ENCODE peak calls at places on chromosome 14, in seven cellular contexts. U is mesendoderm, O is H9, F is IMR-90, E is neuronal stem cell, D is trophoblast cell, H is mesenchymal stem cell. K is an unnamed sample.

GRCh38 chr14:87840906-87841305 is 152.1 kb downstream of the GALC start:
- DNase-seq in U (no peak), O (no peak), F (no peak), E (no peak), D (no peak), H (no peak), K (no peak)

GRCh38 chr14:101492716-101493115 is 68.6 kb upstream of the DIO3 start:
- DNase-seq in U (no peak), O (peak; percentile 21), F (no peak), E (no peak), D (no peak), H (no peak), K (no peak)

GRCh38 chr14:93079321-93079720 is 36.4 kb downstream of the ITPK1 start:
- DNase-seq in U (no peak), O (no peak), F (no peak), E (no peak), D (no peak), H (no peak), K (no peak)

GRCh38 chr14:42664185-42664584 is 1057.5 kb downstream of the LRFN5 start:
- DNase-seq in U (peak; percentile 27), O (no peak), F (no peak), E (no peak), D (no peak), H (no peak), K (no peak)

GRCh38 chr14:73758392-73759182 is 44.4 kb upstream of the PNMA1 start:
- DNase-seq in U (peak; percentile 91), O (peak; percentile 89), F (peak; percentile 65), E (no peak), D (peak; percentile 71), H (peak; percentile 75), K (peak; percentile 90)

GRCh38 chr14:69039287-69039628 is 60.2 kb upstream of the ACTN1 start:
- DNase-seq in U (peak; percentile 91), O (no peak), F (peak; percentile 76), E (no peak), D (peak; percentile 35), H (peak; percentile 81), K (no peak)

GRCh38 chr14:75156111-75156510 is 20.3 kb downstream of the TMED10 start:
- DNase-seq in U (no peak), O (no peak), F (no peak), E (no peak), D (no peak), H (no peak), K (no peak)

GRCh38 chr14:93906341-93907329 is 20.5 kb upstream of the FAM181A start:
- DNase-seq in U (peak; percentile 88), O (peak; percentile 86), F (peak; percentile 17), E (peak; percentile 57), D (peak; percentile 62), H (peak; percentile 4), K (peak; percentile 47)

GRCh38 chr14:71555654-71556559 is 376.3 kb upstream of the RGS6 start:
- DNase-seq in U (no peak), O (no peak), F (peak; percentile 43), E (no peak), D (no peak), H (peak; percentile 49), K (no peak)

GRCh38 chr14:76201162-76201561 is 49.4 kb downstream of the GPATCH2L start:
- DNase-seq in U (no peak), O (no peak), F (peak; percentile 98), E (no peak), D (no peak), H (peak; percentile 79), K (no peak)

GRCh38 chr14:30292591-30292990 is 266.4 kb upstream of the G2E3 start:
- DNase-seq in U (peak; percentile 24), O (no peak), F (no peak), E (no peak), D (peak; percentile 54), H (no peak), K (no peak)

GRCh38 chr14:58078068-58078467 is 73.9 kb downstream of the ARMH4 start:
- DNase-seq in U (peak; percentile 51), O (no peak), F (peak; percentile 84), E (no peak), D (no peak), H (peak; percentile 74), K (no peak)

GRCh38 chr14:103905861-103906456 is 22.3 kb upstream of the TDRD9 start:
- DNase-seq in U (peak; percentile 48), O (peak; percentile 76), F (no peak), E (no peak), D (no peak), H (no peak), K (peak; percentile 72)

GRCh38 chr14:104804481-104805325 is 3.8 kb downstream of the ZBTB42 start:
- DNase-seq in U (no peak), O (no peak), F (no peak), E (no peak), D (no peak), H (no peak), K (no peak)

GRCh38 chr14:101228949-101229541 is 325.5 kb upstream of the RTL1 start:
- DNase-seq in U (peak; percentile 33), O (peak; percentile 24), F (no peak), E (no peak), D (no peak), H (no peak), K (no peak)

GRCh38 chr14:68516235-68516634 is 276.6 kb downstream of the ZFP36L1 start:
- DNase-seq in U (no peak), O (no peak), F (no peak), E (no peak), D (no peak), H (no peak), K (no peak)

GRCh38 chr14:55170526-55170925 is 20.9 kb downstream of the DLGAP5 start:
- DNase-seq in U (no peak), O (no peak), F (no peak), E (no peak), D (no peak), H (no peak), K (no peak)
- H3K23ac ChIP-seq in U (no peak overlapping the region), O (no peak overlapping the region), F (no peak overlapping the region), E (no peak overlapping the region), D (no peak overlapping the region), H (no peak overlapping the region), K (no peak overlapping the region)

GRCh38 chr14:92033912-92034687 is 5.8 kb downstream of the TRIP11 start:
- DNase-seq in U (no peak), O (no peak), F (no peak), E (no peak), D (no peak), H (no peak), K (no peak)
- H3K23ac ChIP-seq in U (no peak overlapping the region), O (no peak overlapping the region), F (no peak overlapping the region), E (no peak overlapping the region), D (no peak overlapping the region), H (no peak overlapping the region), K (no peak overlapping the region)

DNA sequence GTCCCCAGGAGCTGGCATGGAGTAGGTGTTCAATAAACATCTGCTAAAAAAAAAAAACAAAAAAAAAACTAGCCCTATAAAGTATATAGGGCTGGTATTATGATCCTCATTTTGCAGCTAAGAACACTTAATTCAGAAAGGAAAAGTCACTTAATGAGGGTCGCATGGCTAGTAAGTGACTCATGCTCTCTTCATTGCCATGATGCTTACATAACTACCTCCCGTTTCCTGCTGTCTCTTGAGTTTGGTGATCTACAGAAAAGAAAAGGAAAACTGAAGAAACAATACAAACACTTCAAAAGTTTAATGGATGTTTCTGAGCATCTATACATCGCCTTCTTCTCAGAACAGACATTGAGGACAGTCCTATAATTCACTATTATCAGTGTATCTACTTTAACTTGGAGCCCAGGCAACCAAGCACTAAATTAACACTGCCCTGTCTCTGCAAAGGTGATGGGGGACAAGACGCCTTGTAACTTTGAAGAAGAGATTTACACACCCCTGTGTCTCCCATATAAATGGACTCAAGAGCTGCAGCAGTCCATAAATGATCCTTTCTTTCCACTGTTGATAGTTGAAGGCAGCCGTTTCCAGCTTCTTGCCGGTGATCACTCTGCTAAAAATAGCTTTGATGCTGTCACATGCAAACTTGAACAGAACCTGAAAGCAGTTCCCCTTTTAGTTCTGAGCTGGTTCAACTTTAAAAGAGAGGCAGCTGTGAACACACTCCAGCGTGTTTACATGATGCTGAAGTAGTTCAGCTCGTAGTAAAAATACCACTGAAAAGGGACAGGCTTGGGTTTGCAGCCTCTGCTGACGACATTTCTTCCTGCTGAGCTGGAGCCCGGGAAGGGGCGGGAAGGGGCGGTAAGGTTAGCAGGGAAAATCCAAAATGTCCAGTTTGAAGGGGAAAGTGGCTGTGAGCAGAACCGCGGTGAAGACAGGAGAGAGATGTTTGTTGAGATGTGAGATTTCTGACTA is 113.3 kb downstream of the FOXN3 start:
- DNase-seq in U (peak; percentile 80), O (no peak), F (peak; percentile 95), E (no peak), D (peak; percentile 34), H (peak; percentile 99), K (no peak)
- H3K23ac ChIP-seq in U (no peak overlapping the region), O (no peak overlapping the region), F (peak overlapping the region; percentile 65), E (no peak overlapping the region), D (no peak overlapping the region), H (no peak overlapping the region), K (no peak overlapping the region)

DNA sequence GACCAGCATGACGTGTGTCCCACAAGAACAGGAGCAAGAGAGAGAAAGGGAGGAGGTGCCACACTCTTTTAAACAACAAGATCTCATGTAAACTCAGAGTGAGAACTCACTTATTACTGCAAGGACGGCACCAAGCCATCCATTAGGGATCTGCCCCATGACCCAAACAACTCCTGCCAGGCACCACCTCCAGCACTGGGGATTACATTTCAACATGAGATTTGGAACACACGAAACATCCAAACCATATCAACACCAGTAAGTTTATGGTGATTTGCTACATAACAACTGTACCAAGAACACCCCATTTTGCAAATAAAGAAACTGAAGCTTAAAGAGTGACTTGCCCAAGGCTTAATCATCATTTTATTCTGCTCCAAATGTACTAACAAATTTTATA is 23.7 kb upstream of the OR6J1 start:
- DNase-seq in U (no peak), O (no peak), F (no peak), E (no peak), D (no peak), H (no peak), K (no peak)
- H3K23ac ChIP-seq in U (no peak overlapping the region), O (no peak overlapping the region), F (no peak overlapping the region), E (no peak overlapping the region), D (no peak overlapping the region), H (no peak overlapping the region), K (no peak overlapping the region)

DNA sequence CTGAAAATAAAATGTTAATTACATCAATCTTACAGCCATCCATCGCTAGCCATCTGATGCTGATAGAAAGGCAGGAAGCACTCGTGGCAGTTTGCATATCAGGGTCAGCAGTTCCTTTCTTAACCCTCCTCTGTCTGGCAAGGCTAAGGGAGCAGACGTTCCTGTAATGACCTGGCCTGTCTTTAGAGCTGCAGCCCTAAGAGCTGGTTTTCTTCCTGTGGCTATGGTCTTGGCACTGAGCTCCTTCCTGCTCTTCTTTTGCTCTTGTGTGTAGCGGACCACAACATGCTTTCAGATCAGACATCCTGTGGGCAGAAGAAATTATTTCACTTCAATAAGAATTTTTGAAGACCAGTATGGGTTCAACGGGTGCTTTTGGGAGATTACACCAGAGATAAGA is 170.4 kb downstream of the DAD1 start:
- DNase-seq in U (peak; percentile 37), O (no peak), F (no peak), E (no peak), D (no peak), H (no peak), K (no peak)
- H3K23ac ChIP-seq in U (no peak overlapping the region), O (no peak overlapping the region), F (no peak overlapping the region), E (no peak overlapping the region), D (no peak overlapping the region), H (no peak overlapping the region), K (no peak overlapping the region)